ENCODE peak calls at places on chromosomes 7 and 10, in nine cellular contexts. T is spleen, K is tibial artery, V is Panc1, B is right atrium auricular region, X is ovary, O is right lobe of liver, P is left ventricle myocardium inferior, J is pancreas. I is an unnamed sample.
A peak's percentile ranks its signal among the peaks of the same experiment; 100 is the strongest.

GRCh38 chr10:99973190-99973589 is 36.6 kb downstream of the DNMBP start:
- DNase-seq in X (no peak), K (no peak), T (no peak), P (no peak), V (no peak), O (no peak), B (no peak), J (no peak), I (no peak)

GRCh38 chr10:100983868-100984669 is 3.2 kb downstream of the MRPL43 start:
- DNase-seq in X (no peak), J (no peak), B (no peak), P (no peak), T (peak; percentile 63), V (no peak), O (no peak), K (no peak), I (peak; percentile 16)

GRCh38 chr7:100515072-100515532 is 23.9 kb upstream of the AGFG2 start:
- DNase-seq in V (no peak), T (no peak), K (no peak), B (no peak), P (no peak), X (no peak), O (no peak), J (no peak), I (no peak)

GRCh38 chr10:46247808-46248569 is 38.8 kb upstream of the ANTXRL start:
- DNase-seq in X (no peak), T (peak; percentile 63), K (no peak), J (peak; percentile 40), O (no peak), P (peak; percentile 35), V (no peak), B (peak; percentile 57), I (peak; percentile 18)

GRCh38 chr7:44678468-44679179 is 70.0 kb upstream of the ZMIZ2 start:
- DNase-seq in X (no peak), V (no peak), B (no peak), P (peak; percentile 65), K (peak; percentile 28), O (peak; percentile 83), T (peak; percentile 45), J (no peak), I (peak; percentile 51)

GRCh38 chr10:49158399-49158798 is 24.6 kb upstream of the FAM170B start:
- DNase-seq in K (no peak), B (no peak), V (no peak), O (no peak), T (no peak), P (no peak), J (no peak), X (no peak), I (no peak)

GRCh38 chr10:644076-644942 is 45.2 kb downstream of the DIP2C start:
- DNase-seq in K (no peak), O (no peak), B (no peak), V (no peak), P (no peak), J (no peak), T (no peak), X (no peak), I (no peak)

GRCh38 chr7:69861233-69861632 is 263.0 kb downstream of the AUTS2 start:
- DNase-seq in P (no peak), J (no peak), V (no peak), B (no peak), T (no peak), K (no peak), X (no peak), O (no peak), I (no peak)

GRCh38 chr10:71258046-71258445 is 45.7 kb downstream of the UNC5B start:
- DNase-seq in T (no peak), V (no peak), K (no peak), X (no peak), P (no peak), B (no peak), O (no peak), J (no peak), I (no peak)

GRCh38 chr10:126533644-126534043 is 136.8 kb downstream of the C10orf90 start:
- DNase-seq in J (no peak), P (no peak), K (no peak), V (no peak), X (no peak), O (no peak), B (no peak), T (no peak), I (no peak)

GRCh38 chr7:26187380-26188290 is 12.9 kb downstream of the HNRNPA2B1 start:
- DNase-seq in B (no peak), O (no peak), K (no peak), J (no peak), P (no peak), T (no peak), X (no peak), V (no peak), I (no peak)

GRCh38 chr7:6259257-6259656 is 13.2 kb downstream of the CYTH3 start:
- DNase-seq in X (no peak), V (no peak), J (no peak), B (no peak), T (no peak), P (no peak), K (no peak), O (no peak), I (no peak)

GRCh38 chr7:6254891-6255290 is 17.5 kb downstream of the CYTH3 start:
- DNase-seq in T (no peak), V (no peak), B (no peak), O (no peak), K (no peak), J (no peak), P (no peak), X (no peak), I (no peak)

GRCh38 chr7:6256709-6257535 is 15.5 kb downstream of the CYTH3 start:
- DNase-seq in O (no peak), B (peak; percentile 77), X (no peak), V (no peak), T (peak; percentile 47), J (no peak), K (peak; percentile 82), P (peak; percentile 73), I (no peak)

GRCh38 chr7:6258440-6259182 is 13.8 kb downstream of the CYTH3 start:
- DNase-seq in J (no peak), X (no peak), T (no peak), V (no peak), B (no peak), O (no peak), P (no peak), K (no peak), I (no peak)

GRCh38 chr7:6257602-6258001 is 14.8 kb downstream of the CYTH3 start:
- DNase-seq in V (no peak), K (no peak), J (no peak), B (no peak), O (no peak), T (peak; percentile 7), X (no peak), P (no peak), I (no peak)
- H3K27ac ChIP-seq in V (no peak overlapping the region), K (peak overlapping the region; percentile 72), J (no peak overlapping the region), B (peak overlapping the region; percentile 54), O (no peak overlapping the region), T (no peak overlapping the region), X (no peak overlapping the region), P (peak overlapping the region; percentile 76), I (no peak overlapping the region)

DNA sequence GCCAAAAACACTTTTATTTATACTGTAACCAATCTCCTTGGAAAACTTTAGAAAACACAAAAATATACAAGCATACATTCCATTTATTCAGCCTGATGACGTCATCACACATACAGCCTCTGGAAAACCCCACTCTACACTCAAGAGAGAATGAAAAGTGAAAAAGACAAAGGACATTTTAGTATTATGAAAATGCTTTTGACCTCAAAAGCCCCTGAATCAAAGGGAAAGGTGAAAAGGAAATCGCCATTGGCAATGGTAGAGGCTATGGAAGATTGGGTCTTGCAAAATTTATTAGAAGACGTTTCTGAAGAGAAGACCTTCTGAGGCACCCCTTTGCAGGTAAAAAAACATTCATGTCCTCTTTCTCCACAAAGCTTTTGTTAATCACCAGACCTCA is 82.9 kb upstream of the STRIP2 start:
- DNase-seq in P (no peak), T (no peak), V (no peak), O (no peak), X (no peak), K (no peak), J (no peak), B (no peak), I (no peak)
- TF ChIP-seq CTCF in P (no peak), T (no peak), V (no peak), O (no peak), X (no peak), K (no peak), J (no peak), B (no peak), I (no peak)

DNA sequence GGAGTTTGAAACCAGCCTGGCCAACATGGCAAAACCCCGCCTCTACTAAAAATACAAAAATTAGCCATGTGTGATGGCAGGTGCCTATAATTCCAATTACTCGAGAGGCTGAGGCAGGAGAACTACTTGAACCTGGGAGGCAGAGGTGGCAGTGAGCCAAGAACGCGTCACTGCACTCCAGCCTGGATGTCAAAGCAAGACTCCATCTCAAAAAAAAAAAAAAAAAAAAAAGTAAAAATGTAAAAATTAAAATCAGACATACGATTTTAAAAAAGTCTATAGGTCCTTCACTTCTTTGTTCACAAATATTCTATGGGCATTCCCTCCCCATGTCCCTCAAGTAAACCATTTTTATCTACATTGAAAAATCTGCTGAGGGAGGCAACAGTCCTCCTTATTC is 34.9 kb upstream of the TLL2 start:
- DNase-seq in V (no peak), B (peak; percentile 61), P (peak; percentile 43), X (peak; percentile 44), O (no peak), J (no peak), T (no peak), K (no peak), I (peak; percentile 22)
- H3K36me3 ChIP-seq in V (peaks cover 64% of the 10 kb centered on the region), B (peaks cover 64% of the 10 kb centered on the region), P (peaks cover 79% of the 10 kb centered on the region), X (no peaks in the 10 kb centered on the region), O (no peaks in the 10 kb centered on the region), J (peaks cover 36% of the 10 kb centered on the region), T (peaks cover 3% of the 10 kb centered on the region), K (peaks cover 26% of the 10 kb centered on the region), I (no peaks in the 10 kb centered on the region)

GRCh38 chr10:87721781-87722180 is 62.1 kb downstream of the PAPSS2 start:
- DNase-seq in X (no peak), P (no peak), V (no peak), J (no peak), T (no peak), K (no peak), O (no peak), B (no peak), I (no peak)
- H3K27ac ChIP-seq in X (no peak overlapping the region), P (peak overlapping the region; percentile 65), V (no peak overlapping the region), J (no peak overlapping the region), T (no peak overlapping the region), K (no peak overlapping the region), O (peak overlapping the region; percentile 11), B (no peak overlapping the region), I (no peak overlapping the region)

DNA sequence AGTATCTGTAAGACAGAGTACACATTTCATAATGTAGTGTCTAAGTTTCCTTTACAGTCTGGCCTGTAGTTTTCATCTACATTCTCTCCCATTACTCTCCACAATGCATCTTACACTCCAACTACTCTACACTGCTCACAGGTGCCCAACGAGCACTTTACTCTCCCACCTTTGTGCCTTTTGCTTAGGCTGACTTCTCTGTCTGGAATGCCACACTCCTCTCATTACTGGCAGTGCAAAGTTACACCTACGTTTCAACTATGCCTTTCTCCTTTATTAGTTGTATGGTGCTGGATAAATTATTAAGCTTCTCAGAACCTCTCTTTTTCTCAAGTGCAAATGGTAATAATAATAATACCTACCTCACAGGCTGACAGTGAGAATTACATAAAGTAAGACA is 70.5 kb downstream of the RNLS start:
- DNase-seq in K (no peak), P (no peak), X (no peak), V (no peak), T (no peak), B (no peak), O (no peak), J (no peak), I (no peak)
- TF ChIP-seq CTCF in K (no peak), P (no peak), X (no peak), V (no peak), T (no peak), B (no peak), O (no peak), J (no peak), I (no peak)

I was measured in upper lobe of left lung.